ENCODE peak calls at places on chromosome 2, in four cellular contexts. D, Q, A and M are unnamed samples.
A peak's percentile ranks its signal among the peaks of the same experiment; 100 is the strongest.

GRCh38 chr2:59726226-59726800 is 827.1 kb downstream of the BCL11A start:
- DNase-seq in Q (no peak), D (no peak), A (no peak), M (no peak)

GRCh38 chr2:74332550-74333174 is 10.6 kb downstream of the SLC4A5 start:
- DNase-seq in A (no peak), Q (no peak), D (no peak), M (peak; percentile 8)

GRCh38 chr2:149645391-149645790 is 57.8 kb upstream of the MMADHC start:
- DNase-seq in A (no peak), D (peak; percentile 57), Q (peak; percentile 53), M (peak; percentile 39)

GRCh38 chr2:189751080-189751658 is 11.4 kb downstream of the OSGEPL1 start:
- DNase-seq in A (no peak), D (peak; percentile 45), Q (peak; percentile 52), M (peak; percentile 26)

GRCh38 chr2:127771756-127772155 is 39.2 kb downstream of the WDR33 start:
- DNase-seq in Q (peak; percentile 69), D (peak; percentile 73), A (no peak), M (peak; percentile 64)

GRCh38 chr2:97360202-97360601 is 229.5 kb downstream of the ANKRD36B start:
- DNase-seq in Q (no peak), D (no peak), A (no peak), M (no peak)

GRCh38 chr2:18047114-18047695 is 168.7 kb downstream of the KCNS3 start:
- DNase-seq in D (no peak), Q (no peak), A (no peak), M (peak; percentile 47)

GRCh38 chr2:199485732-199486335 is 28.1 kb upstream of the SATB2 start:
- DNase-seq in Q (peak; percentile 63), D (peak; percentile 54), A (no peak), M (peak; percentile 64)

GRCh38 chr2:121209014-121209610 is 75.9 kb downstream of the TFCP2L1 start:
- DNase-seq in D (no peak), A (no peak), Q (no peak), M (no peak)

GRCh38 chr2:3176869-3177255 is 200.8 kb downstream of the EIPR1 start:
- DNase-seq in A (no peak), Q (no peak), D (no peak), M (no peak)

GRCh38 chr2:3459185-3460015 is 59.9 kb downstream of the ADI1 start:
- DNase-seq in D (no peak), A (no peak), Q (no peak), M (no peak)

GRCh38 chr2:208265371-208265806 is 666 bp upstream of the PIKFYVE start:
- DNase-seq in Q (peak; percentile 61), D (peak; percentile 62), A (no peak), M (peak; percentile 21)

GRCh38 chr2:106575955-106576354 is 88.8 kb downstream of the CD8B2 start:
- DNase-seq in Q (peak; percentile 80), D (peak; percentile 86), A (peak; percentile 49), M (peak; percentile 27)

GRCh38 chr2:8249191-8249590 is 432.7 kb upstream of the ID2 start:
- DNase-seq in D (no peak), A (no peak), Q (no peak), M (peak; percentile 8)

GRCh38 chr2:16960579-16960978 is 294.9 kb upstream of the CYRIA start:
- DNase-seq in Q (no peak), A (no peak), D (no peak), M (no peak)

GRCh38 chr2:183780072-183780471 is 655.8 kb downstream of the NUP35 start:
- DNase-seq in D (no peak), Q (no peak), A (no peak), M (no peak)

GRCh38 chr2:234091432-234091879 is 41.0 kb downstream of the SPP2 start:
- DNase-seq in A (no peak), Q (peak; percentile 60), D (peak; percentile 17), M (no peak)

GRCh38 chr2:159249955-159250723 is 36.4 kb downstream of the WDSUB1 start:
- DNase-seq in Q (peak; percentile 73), D (peak; percentile 89), A (peak; percentile 28), M (peak; percentile 94)

GRCh38 chr2:79876430-79876829 is 363.6 kb downstream of the CTNNA2 start:
- DNase-seq in D (peak; percentile 7), Q (no peak), A (no peak), M (peak; percentile 3)

GRCh38 chr2:177273456-177273855 is 8.9 kb upstream of the NFE2L2 start:
- DNase-seq in Q (no peak), A (no peak), D (peak; percentile 83), M (no peak)

GRCh38 chr2:69013123-69013836 is at the start of gene ANTXR1:
- DNase-seq in A (no peak), Q (peak; percentile 85), D (peak; percentile 81), M (peak; percentile 84)

DNA sequence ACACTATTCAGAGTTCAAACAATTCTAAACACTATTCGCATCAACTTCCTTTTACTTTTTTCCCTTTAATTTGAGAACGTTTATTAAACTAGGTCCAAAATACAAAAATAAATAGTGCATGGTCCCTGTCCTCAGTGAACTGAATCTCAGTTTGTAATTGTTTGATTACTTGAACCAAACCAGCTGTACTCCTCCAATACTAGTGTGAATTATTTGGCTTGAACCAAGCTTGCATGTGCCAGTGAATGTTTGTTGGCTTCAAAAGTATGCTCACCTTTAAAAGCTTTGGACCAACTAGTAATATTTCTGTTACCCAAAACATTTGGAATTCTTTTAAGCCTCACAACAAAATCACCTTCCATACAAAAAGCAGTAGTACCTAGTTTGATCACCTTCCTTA is 15.5 kb downstream of the CCNT2 start:
- DNase-seq in D (no peak), Q (no peak), A (no peak), M (no peak)
- H3K4me3 ChIP-seq in D (no peak overlapping the region), Q (no peak overlapping the region), A (no peak overlapping the region), M (no peak overlapping the region)

GRCh38 chr2:231928481-231928880 is 2.3 kb upstream of the NPPC start:
- DNase-seq in A (no peak), D (no peak), Q (no peak), M (no peak)
- TF ChIP-seq CTCF in A (peak; percentile 13), D (peak; percentile 5), Q (no peak), M (no peak)

GRCh38 chr2:144453039-144453336 is 66.9 kb downstream of the ZEB2 start:
- DNase-seq in D (no peak), A (no peak), Q (peak; percentile 49), M (peak; percentile 48)
- H3K4me3 ChIP-seq in D (no peak overlapping the region), A (peak overlapping the region; percentile 18), Q (peak overlapping the region; percentile 37), M (no peak overlapping the region)

DNA sequence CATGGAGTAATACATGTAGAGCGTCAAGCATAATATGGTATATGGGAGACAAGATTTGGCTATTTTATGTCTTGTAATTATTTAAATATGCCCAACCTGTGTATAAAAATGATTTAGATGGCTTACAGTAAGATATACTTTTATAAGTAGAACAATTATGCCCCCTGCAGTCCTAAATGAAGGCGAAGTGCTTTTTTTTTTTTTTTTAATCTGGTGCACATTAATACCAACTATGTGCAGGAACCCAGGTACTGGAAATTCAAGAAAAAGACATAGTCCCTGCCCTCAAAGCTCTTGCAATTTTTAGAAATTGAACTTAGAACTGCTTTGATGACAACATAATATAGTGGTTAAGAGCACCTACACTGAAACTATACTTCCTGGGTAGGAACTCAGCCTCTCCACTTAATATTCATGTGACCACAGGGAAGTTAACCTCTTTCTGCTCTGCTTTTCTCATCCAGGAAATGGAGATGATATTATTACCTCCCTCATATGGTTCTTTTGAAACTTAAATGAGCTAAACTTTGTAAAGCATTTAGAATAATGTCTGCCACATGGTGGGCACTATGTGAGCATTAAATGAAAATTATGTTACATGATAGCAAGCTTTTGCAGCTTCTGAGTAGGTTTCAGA is 38.1 kb downstream of the AFTPH start:
- DNase-seq in A (no peak), Q (peak; percentile 47), D (peak; percentile 9), M (peak; percentile 22)
- TF ChIP-seq CTCF in A (peak; percentile 15), Q (peak; percentile 40), D (no peak), M (peak; percentile 34)

DNA sequence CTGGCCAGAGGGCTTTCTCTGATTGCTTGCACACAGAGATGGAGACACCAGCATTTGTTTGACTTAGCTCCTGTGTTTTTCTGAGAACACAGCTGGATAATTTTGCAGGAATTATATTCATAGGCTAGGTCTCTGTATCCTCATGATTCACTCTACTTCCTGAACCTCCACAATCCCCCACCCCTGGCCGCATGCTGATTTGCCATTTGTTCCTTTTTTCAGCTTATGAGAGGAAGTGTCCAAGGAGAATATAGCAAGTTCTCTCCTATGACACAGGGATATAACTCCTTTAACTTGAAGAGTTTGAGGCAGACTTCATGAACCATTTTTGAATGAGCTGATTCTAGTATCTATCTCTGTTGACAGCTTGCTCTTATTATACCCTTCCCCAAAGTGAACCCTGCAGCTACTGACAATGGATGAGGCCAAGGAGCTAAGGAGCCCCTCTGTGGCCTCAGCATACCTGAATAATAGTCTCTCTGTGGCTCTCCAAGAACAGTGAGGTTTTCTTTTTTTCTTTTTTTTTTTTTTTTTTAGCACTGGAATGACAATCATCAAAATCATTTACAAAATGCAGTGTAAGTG is 15.4 kb downstream of the CAVIN2 start:
- DNase-seq in A (no peak), D (no peak), Q (no peak), M (no peak)
- H3K4me3 ChIP-seq in A (no peak overlapping the region), D (no peak overlapping the region), Q (no peak overlapping the region), M (no peak overlapping the region)

GRCh38 chr2:164742738-164743317 is 98.8 kb downstream of the COBLL1 start:
- DNase-seq in A (no peak), Q (no peak), D (no peak), M (no peak)

GRCh38 chr2:164734196-164734595 is 107.4 kb downstream of the COBLL1 start:
- DNase-seq in Q (no peak), A (no peak), D (no peak), M (no peak)

GRCh38 chr2:164735309-164735919 is 106.2 kb downstream of the COBLL1 start:
- DNase-seq in D (no peak), Q (no peak), A (no peak), M (no peak)

GRCh38 chr2:164739966-164740365 is 101.7 kb downstream of the COBLL1 start:
- DNase-seq in A (peak; percentile 31), Q (peak; percentile 61), D (peak; percentile 65), M (peak; percentile 43)

GRCh38 chr2:164737612-164738081 is 104.0 kb downstream of the COBLL1 start:
- DNase-seq in A (no peak), D (peak; percentile 65), Q (peak; percentile 72), M (peak; percentile 64)
- TF ChIP-seq CTCF in A (peak; percentile 43), D (peak; percentile 68), Q (peak; percentile 61), M (peak; percentile 75)

DNA sequence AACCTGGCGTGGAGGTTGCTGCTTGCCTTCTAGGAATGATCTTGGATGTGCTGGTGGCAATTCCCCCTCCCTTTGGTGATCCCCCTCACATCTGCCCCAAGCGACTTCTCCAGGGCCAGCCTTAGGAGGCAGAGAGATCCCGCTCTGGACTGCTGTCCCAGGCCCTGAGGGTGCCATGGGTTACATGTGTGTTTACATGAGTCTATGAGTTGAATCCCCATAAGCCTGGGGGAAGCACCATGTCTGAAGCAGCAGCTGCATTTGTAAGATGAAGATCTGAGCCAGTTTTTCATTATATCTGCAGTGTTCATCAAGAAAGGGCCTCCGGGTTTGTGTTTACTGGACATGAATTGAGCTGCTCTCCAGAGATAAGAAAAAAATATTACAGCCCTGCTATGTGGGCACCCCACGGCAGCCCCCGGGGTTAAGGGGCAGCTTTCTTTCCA is 46.1 kb downstream of the MRPS5 start:
- DNase-seq in A (no peak), Q (no peak), D (no peak), M (no peak)
- H3K4me3 ChIP-seq in A (no peak overlapping the region), Q (no peak overlapping the region), D (no peak overlapping the region), M (no peak overlapping the region)